ENCODE peak calls at places on chromosomes 6 and 20, in eight cellular contexts. L, F, C, X, Y, E, T and S are unnamed samples.

GRCh38 chr20:22490287-22491187 is 93.8 kb downstream of the FOXA2 start:
- DNase-seq in L (no peak), F (no peak), C (no peak), X (peak), Y (peak), E (peak), T (peak), S (no peak)

GRCh38 chr6:113995632-113996031 is 24.7 kb upstream of the HDAC2 start:
- DNase-seq in L (no peak), F (no peak), C (no peak), X (peak), Y (peak), E (peak), T (peak), S (no peak)

GRCh38 chr6:148223424-148223842 is 119.2 kb upstream of the SASH1 start:
- DNase-seq in L (no peak), F (no peak), C (no peak), X (peak), Y (peak), E (no peak), T (no peak), S (no peak)

GRCh38 chr6:119172813-119173212 is 94.3 kb upstream of the FAM184A start:
- DNase-seq in L (no peak), F (no peak), C (no peak), X (no peak), Y (no peak), E (no peak), T (no peak), S (no peak)

GRCh38 chr6:41570270-41570615 is 24.1 kb downstream of the FOXP4 start:
- DNase-seq in L (no peak), F (no peak), C (no peak), X (no peak), Y (no peak), E (no peak), T (no peak), S (no peak)

GRCh38 chr6:2863901-2864300 is 22.2 kb upstream of the SERPINB1 start:
- DNase-seq in L (no peak), F (no peak), C (no peak), X (no peak), Y (no peak), E (no peak), T (no peak), S (no peak)

GRCh38 chr20:57261488-57262243 is 4.8 kb downstream of the BMP7 start:
- DNase-seq in L (no peak), F (no peak), C (no peak), X (no peak), Y (no peak), E (no peak), T (no peak), S (no peak)

GRCh38 chr6:3286641-3287171 is 28.0 kb downstream of the PSMG4 start:
- DNase-seq in L (no peak), F (no peak), C (no peak), X (no peak), Y (no peak), E (no peak), T (peak), S (no peak)

GRCh38 chr6:156250593-156250992 is 526.6 kb upstream of the ARID1B start:
- DNase-seq in L (no peak), F (no peak), C (no peak), X (no peak), Y (no peak), E (no peak), T (no peak), S (no peak)

GRCh38 chr6:43739642-43740091 is 30.3 kb upstream of the VEGFA start:
- DNase-seq in L (no peak), F (no peak), C (no peak), X (no peak), Y (no peak), E (no peak), T (peak), S (no peak)

GRCh38 chr6:53484409-53485280 is 60.3 kb downstream of the GCLC start:
- DNase-seq in L (no peak), F (peak), C (peak), X (peak), Y (peak), E (peak), T (peak), S (peak)

GRCh38 chr20:55961351-55962320 is 43.7 kb downstream of the CBLN4 start:
- DNase-seq in L (no peak), F (no peak), C (no peak), X (no peak), Y (no peak), E (no peak), T (no peak), S (no peak)

GRCh38 chr6:6660339-6661045 is 72.0 kb downstream of the LY86 start:
- DNase-seq in L (no peak), F (no peak), C (no peak), X (no peak), Y (no peak), E (no peak), T (no peak), S (no peak)

GRCh38 chr6:26044140-26045045 is 42.8 kb upstream of the HFE start:
- DNase-seq in L (peak), F (no peak), C (no peak), X (no peak), Y (no peak), E (no peak), T (peak), S (peak)

GRCh38 chr6:149037026-149037734 is 280.3 kb upstream of the TAB2 start:
- DNase-seq in L (no peak), F (no peak), C (no peak), X (no peak), Y (no peak), E (no peak), T (no peak), S (no peak)